ENCODE peak calls at places on chromosomes 5 and 9, in five cellular contexts. M is fibroblast of lung, L is GM23338, B is H9, O is mammary epithelial cell. N is an unnamed sample. For H3K27me3 and H4K20me1, the result is how much of the 10 kb centered on the place peaks cover.

GRCh38 chr9:33164138-33164809 is 2.9 kb downstream of the B4GALT1 start:
- DNase-seq in M (no peak), L (no peak), O (no peak), B (no peak), N (no peak)

GRCh38 chr5:62572918-62573514 is 5.6 kb upstream of the LRRC70 start:
- DNase-seq in M (no peak), B (no peak), L (no peak), O (no peak), N (no peak)

GRCh38 chr9:38278457-38278856 is 114.0 kb upstream of the ALDH1B1 start:
- DNase-seq in M (no peak), O (no peak), L (no peak), B (peak), N (no peak)

GRCh38 chr9:3329361-3329760 is 196.4 kb downstream of the RFX3 start:
- DNase-seq in O (peak), B (no peak), M (peak), L (no peak), N (no peak)

GRCh38 chr5:69492391-69493234 is at the start of gene OCLN:
- DNase-seq in O (peak), M (no peak), L (peak), B (peak), N (peak)

GRCh38 chr9:33818167-33818831 is 1.3 kb downstream of the UBE2R2 start:
- DNase-seq in B (no peak), O (peak), M (no peak), L (no peak), N (no peak)

GRCh38 chr9:136943291-136944093 is 1.0 kb downstream of the FBXW5 start:
- DNase-seq in M (peak), O (peak), B (no peak), L (peak), N (peak)

GRCh38 chr9:133436706-133437105 is 14.5 kb downstream of the ADAMTS13 start:
- DNase-seq in L (no peak), O (no peak), M (no peak), B (no peak), N (no peak)

GRCh38 chr5:176865964-176866363 is 33.2 kb downstream of the HK3 start:
- DNase-seq in B (no peak), L (no peak), M (no peak), O (no peak), N (no peak)

GRCh38 chr9:87122947-87123685 is 175.8 kb upstream of the GAS1 start:
- DNase-seq in B (no peak), O (peak), L (no peak), M (peak), N (no peak)

GRCh38 chr5:103120607-103121200 is 603 bp downstream of the PPIP5K2 start:
- DNase-seq in B (peak), O (peak), L (peak), M (peak), N (peak)

GRCh38 chr5:156824800-156825199 is 25.3 kb upstream of the PPP1R2B start:
- DNase-seq in L (peak), B (peak), O (no peak), M (peak), N (peak)

GRCh38 chr5:16464664-16465543 is 696 bp downstream of the ZNF622 start:
- DNase-seq in O (no peak), B (no peak), M (peak), L (peak), N (no peak)

GRCh38 chr9:133658442-133659431 is 22.6 kb downstream of the DBH start:
- DNase-seq in B (no peak), M (peak), L (no peak), O (peak), N (peak)

GRCh38 chr5:2196416-2196815 is 313.7 kb upstream of the IRX4 start:
- DNase-seq in O (no peak), M (no peak), L (no peak), B (no peak), N (no peak)

GRCh38 chr5:142235050-142235797 is 89.6 kb downstream of the SPRY4 start:
- DNase-seq in O (peak), B (peak), L (peak), M (no peak), N (peak)

GRCh38 chr9:112003538-112003937 is 106.9 kb downstream of the UGCG start:
- DNase-seq in B (no peak), O (no peak), L (no peak), M (no peak), N (no peak)

GRCh38 chr5:148751025-148751424 is 75.4 kb upstream of the ADRB2 start:
- DNase-seq in L (no peak), B (no peak), M (no peak), O (no peak), N (no peak)

GRCh38 chr9:136697146-136697820 is 10.0 kb upstream of the AGPAT2 start:
- DNase-seq in L (no peak), O (peak), M (no peak), B (no peak), N (no peak)

DNA sequence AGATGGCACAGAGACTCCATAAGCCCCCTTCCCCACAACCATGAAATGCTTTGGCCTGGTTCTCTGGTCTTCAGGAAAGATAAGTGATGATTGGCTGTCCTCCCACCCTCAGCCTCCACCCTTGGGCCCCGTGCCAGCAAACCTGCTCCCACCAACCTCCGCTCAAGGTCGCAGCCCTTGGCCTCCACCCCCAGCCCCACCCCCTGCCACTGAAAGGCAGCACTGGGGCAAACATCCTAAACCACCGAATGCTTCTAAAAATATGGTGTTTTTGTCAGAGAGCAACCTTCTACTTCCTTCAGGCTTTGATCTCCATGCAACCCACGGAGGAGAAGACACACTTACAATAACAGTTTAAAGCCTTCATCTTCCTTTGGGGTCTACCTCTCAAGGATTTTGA is 24.0 kb upstream of the TCF7 start:
- DNase-seq in O (no peak), B (no peak), M (no peak), L (no peak), N (no peak)
- H3K27me3 ChIP-seq in O (under half), B (under half), M (under half), L (under half), N (under half)

DNA sequence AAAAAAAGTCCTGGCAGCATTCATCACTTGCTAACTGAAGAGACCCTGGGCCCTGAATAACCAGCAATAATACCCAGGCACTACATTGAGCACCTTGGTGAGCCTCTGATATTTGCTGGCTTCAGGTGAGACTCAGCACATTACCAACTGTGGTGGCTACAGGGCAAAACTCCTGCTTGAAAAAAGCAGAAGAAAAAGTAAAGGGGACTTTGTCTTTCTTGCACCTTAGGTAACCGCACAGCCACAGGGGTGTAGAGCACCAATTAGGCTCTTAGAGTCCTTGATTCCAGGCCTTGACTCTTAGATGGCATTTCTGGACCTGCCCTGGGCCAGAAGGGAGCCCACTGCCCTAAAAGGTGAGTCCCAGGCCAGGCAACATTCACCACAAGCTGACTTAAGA is 269.5 kb downstream of the AUH start:
- DNase-seq in L (no peak), B (no peak), O (no peak), M (no peak), N (no peak)
- H4K20me1 ChIP-seq in L (under half), B (under half), O (under half), M (under half), N (under half)

GRCh38 chr9:124483481-124483880 is 23.7 kb downstream of the NR5A1 start:
- DNase-seq in M (no peak), B (no peak), L (no peak), O (no peak), N (no peak)

GRCh38 chr9:124485201-124485600 is 22.0 kb downstream of the NR5A1 start:
- DNase-seq in B (no peak), O (no peak), M (no peak), L (no peak), N (peak)

GRCh38 chr9:124487491-124488182 is 19.6 kb downstream of the NR5A1 start:
- DNase-seq in L (peak), O (no peak), B (no peak), M (no peak), N (no peak)

GRCh38 chr9:124486778-124487490 is 20.3 kb downstream of the NR5A1 start:
- DNase-seq in L (no peak), O (no peak), M (no peak), B (no peak), N (peak)

DNA sequence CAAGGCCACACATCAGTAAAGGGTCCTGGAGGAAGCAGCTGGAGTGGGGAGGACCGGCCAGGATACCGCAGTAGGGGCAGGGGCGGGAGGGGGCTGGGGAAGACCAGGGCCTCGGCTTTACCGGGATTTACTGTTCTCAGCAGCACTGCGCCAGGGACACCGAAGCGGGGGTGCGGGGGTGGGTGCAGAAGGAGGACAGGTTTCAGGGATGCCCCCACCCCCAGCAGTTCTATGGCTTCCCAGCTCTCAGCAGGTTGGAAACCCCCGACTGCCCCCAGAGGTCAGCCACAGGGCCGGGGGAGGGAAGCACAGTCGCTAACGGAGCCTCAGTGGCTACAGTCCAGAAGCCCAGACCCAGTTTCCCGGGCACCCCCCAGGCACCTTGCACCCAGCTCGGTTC is 21.3 kb downstream of the NR5A1 start:
- DNase-seq in O (no peak), B (no peak), M (no peak), L (no peak), N (no peak)
- H3K27me3 ChIP-seq in O (under half), B (under half), M (under half), L (under half), N (under half)

GRCh38 chr9:89476546-89476945 is 21.4 kb downstream of the SEMA4D start:
- DNase-seq in M (no peak), L (no peak), B (no peak), O (no peak), N (no peak)
- H4K20me1 ChIP-seq in M (under half), L (under half), B (under half), O (under half), N (under half)

GRCh38 chr5:50962934-50963646 is 296.7 kb downstream of the PARP8 start:
- DNase-seq in L (peak), B (peak), O (peak), M (peak), N (peak)
- H3K27me3 ChIP-seq in L (half or more), B (under half), O (under half), M (under half), N (half or more)

GRCh38 chr5:178213003-178213449 is 8.7 kb downstream of the HNRNPAB start:
- DNase-seq in L (no peak), O (no peak), B (no peak), M (no peak), N (no peak)

GRCh38 chr5:178213748-178214151 is 9.4 kb downstream of the HNRNPAB start:
- DNase-seq in O (no peak), M (no peak), B (no peak), L (no peak), N (no peak)

GRCh38 chr5:178211095-178212048 is 7.0 kb downstream of the HNRNPAB start:
- DNase-seq in M (no peak), B (no peak), L (no peak), O (no peak), N (no peak)

GRCh38 chr5:178214160-178214803 is 9.9 kb downstream of the HNRNPAB start:
- DNase-seq in L (no peak), M (no peak), B (no peak), O (no peak), N (no peak)

DNA sequence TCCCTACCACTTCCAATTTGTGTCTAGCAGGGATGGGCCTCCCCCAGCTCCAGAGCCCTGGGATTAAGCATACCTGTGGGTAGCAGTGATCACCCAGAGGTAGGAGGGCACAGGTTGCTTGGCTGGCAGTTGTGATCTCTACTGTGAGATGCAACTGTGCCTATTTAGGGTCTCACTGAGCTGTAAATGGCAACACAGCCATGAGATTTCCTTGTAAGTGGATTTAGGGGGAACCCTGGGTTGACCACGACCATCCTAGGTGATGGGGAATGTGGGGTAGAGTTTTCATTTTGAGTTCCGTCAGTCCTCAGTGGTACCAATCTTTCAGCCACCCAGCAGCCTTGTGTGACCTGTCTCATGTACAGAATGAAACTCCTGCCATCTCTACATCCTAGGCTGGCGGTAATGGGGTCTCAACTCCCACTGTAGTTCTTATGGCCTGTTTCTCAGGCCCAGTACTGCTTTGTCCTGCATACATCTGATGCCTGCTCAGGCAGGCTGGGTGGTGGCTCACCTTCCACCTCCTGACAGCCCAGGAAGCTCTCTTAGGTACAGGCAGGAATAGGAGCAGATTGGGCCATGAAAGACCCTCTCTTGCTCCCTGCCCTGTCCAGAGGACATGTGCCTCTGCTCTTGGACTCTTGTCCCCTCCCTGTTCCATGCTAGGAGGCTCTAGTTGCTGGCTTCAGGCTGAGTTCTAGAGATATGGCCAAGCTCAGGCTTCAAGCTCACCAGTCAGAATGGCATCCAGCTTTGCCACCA is 8.1 kb downstream of the HNRNPAB start:
- DNase-seq in M (no peak), B (no peak), L (no peak), O (no peak), N (no peak)
- H4K20me1 ChIP-seq in M (under half), B (under half), L (under half), O (under half), N (half or more)

N was measured in neural progenitor cell.